ENCODE peak calls at places on chromosomes 13 and 19, in five cellular contexts. P is GM12878, L is A549, O is SK-N-SH, Q is K562. A is an unnamed sample.
A peak's percentile ranks its signal among the peaks of the same experiment; 100 is the strongest.

GRCh38 chr19:29702161-29702957 is 12.7 kb downstream of the C19orf12 start:
- DNase-seq in P (no peak), L (no peak), O (no peak), Q (no peak), A (no peak)

GRCh38 chr13:38180100-38180499 is 169.6 kb upstream of the UFM1 start:
- DNase-seq in P (no peak), L (no peak), O (no peak), Q (no peak), A (peak; percentile 2)

GRCh38 chr19:43901395-43902390 is 33.4 kb downstream of the ZNF45 start:
- DNase-seq in P (peak; percentile 61), L (peak; percentile 83), O (peak; percentile 78), Q (peak; percentile 77), A (peak; percentile 88)

GRCh38 chr13:102642475-102642874 is 45.7 kb downstream of the TPP2 start:
- DNase-seq in P (no peak), L (no peak), O (no peak), Q (no peak), A (no peak)

GRCh38 chr19:31448221-31448657 is 99.0 kb upstream of the TSHZ3 start:
- DNase-seq in P (no peak), L (peak; percentile 32), O (peak; percentile 36), Q (no peak), A (peak; percentile 89)

GRCh38 chr19:50205681-50206138 is 2.3 kb downstream of the MYH14 start:
- DNase-seq in P (no peak), L (no peak), O (no peak), Q (no peak), A (no peak)

GRCh38 chr19:39474139-39474620 is 6.5 kb upstream of the TIMM50 start:
- DNase-seq in P (no peak), L (peak; percentile 64), O (peak; percentile 91), Q (peak; percentile 74), A (peak; percentile 22)

GRCh38 chr19:36963262-36963661 is 47.1 kb downstream of the ZNF568 start:
- DNase-seq in P (no peak), L (no peak), O (peak; percentile 3), Q (no peak), A (no peak)

GRCh38 chr13:108120332-108120731 is 95.0 kb downstream of the LIG4 start:
- DNase-seq in P (no peak), L (no peak), O (no peak), Q (no peak), A (no peak)

GRCh38 chr13:95300625-95301134 is 571 bp downstream of the ABCC4 start:
- DNase-seq in P (no peak), L (peak; percentile 71), O (peak; percentile 75), Q (peak; percentile 71), A (peak; percentile 67)

GRCh38 chr13:41981961-41982723 is 21.2 kb upstream of the VWA8 start:
- DNase-seq in P (no peak), L (no peak), O (no peak), Q (peak; percentile 25), A (peak; percentile 37)

GRCh38 chr13:112233256-112233655 is 142.9 kb upstream of the SPACA7 start:
- DNase-seq in P (no peak), L (no peak), O (no peak), Q (no peak), A (no peak)

GRCh38 chr19:27750697-27751391 is 1462.1 kb downstream of the UQCRFS1 start:
- DNase-seq in P (no peak), L (no peak), O (no peak), Q (no peak), A (no peak)

GRCh38 chr19:10874019-10874418 is 2.7 kb downstream of the CARM1 start:
- DNase-seq in P (no peak), L (no peak), O (no peak), Q (no peak), A (no peak)

GRCh38 chr13:114017028-114017630 is 43.3 kb upstream of the C13orf46 start:
- DNase-seq in P (no peak), L (no peak), O (peak; percentile 59), Q (no peak), A (peak; percentile 42)

GRCh38 chr13:48181482-48182145 is 51.4 kb upstream of the ITM2B start:
- DNase-seq in P (no peak), L (no peak), O (no peak), Q (no peak), A (no peak)

GRCh38 chr13:45255253-45255987 is 54.6 kb upstream of the KCTD4 start:
- DNase-seq in P (no peak), L (no peak), O (no peak), Q (no peak), A (no peak)

GRCh38 chr13:84658881-84659661 is 776.8 kb upstream of the SLITRK1 start:
- DNase-seq in P (no peak), L (no peak), O (no peak), Q (no peak), A (peak; percentile 21)

GRCh38 chr13:30850204-30850866 is 55.7 kb upstream of the MEDAG start:
- DNase-seq in P (no peak), L (no peak), O (no peak), Q (no peak), A (no peak)

GRCh38 chr19:13430790-13431582 is 75.3 kb downstream of the CACNA1A start:
- DNase-seq in P (no peak), L (peak; percentile 43), O (peak; percentile 39), Q (peak; percentile 65), A (peak; percentile 42)

GRCh38 chr19:18800079-18800478 is 9.0 kb upstream of the COMP start:
- DNase-seq in P (no peak), L (no peak), O (no peak), Q (no peak), A (no peak)

GRCh38 chr19:57241181-57241580 is 749 bp downstream of the ZNF805 start:
- DNase-seq in P (no peak), L (peak; percentile 9), O (peak; percentile 26), Q (no peak), A (peak; percentile 37)

GRCh38 chr13:37270206-37271001 is 164.9 kb upstream of the CSNK1A1L start:
- DNase-seq in P (no peak), L (no peak), O (no peak), Q (no peak), A (peak; percentile 18)

GRCh38 chr13:98641075-98641474 is 64.2 kb upstream of the STK24 start:
- DNase-seq in P (no peak), L (no peak), O (no peak), Q (no peak), A (no peak)

GRCh38 chr19:34733266-34733825 is 697 bp upstream of the ZNF181 start:
- DNase-seq in P (no peak), L (no peak), O (peak; percentile 61), Q (peak; percentile 42), A (no peak)

GRCh38 chr19:281992-282391 is 9.2 kb downstream of the PLPP2 start:
- DNase-seq in P (no peak), L (no peak), O (no peak), Q (no peak), A (no peak)

GRCh38 chr13:41693434-41693833 is 236.1 kb downstream of the RGCC start:
- DNase-seq in P (no peak), L (no peak), O (no peak), Q (no peak), A (no peak)

GRCh38 chr13:62696490-62696889 is 1280.8 kb upstream of the PCDH20 start:
- DNase-seq in P (no peak), L (no peak), O (no peak), Q (no peak), A (no peak)

GRCh38 chr13:30908416-30908980 is 2.4 kb downstream of the MEDAG start:
- DNase-seq in P (no peak), L (no peak), O (peak; percentile 65), Q (no peak), A (peak; percentile 22)

GRCh38 chr19:6273701-6274601 is 5.8 kb downstream of the MLLT1 start:
- DNase-seq in P (no peak), L (no peak), O (peak; percentile 74), Q (peak; percentile 37), A (peak; percentile 88)

GRCh38 chr19:40936755-40937154 is 54.3 kb upstream of the CYP2B6 start:
- DNase-seq in P (no peak), L (no peak), O (no peak), Q (no peak), A (no peak)

GRCh38 chr19:38977445-38978314 is 2.1 kb upstream of the FBXO17 start:
- DNase-seq in P (peak; percentile 80), L (peak; percentile 33), O (no peak), Q (no peak), A (peak; percentile 50)

GRCh38 chr13:59442461-59442860 is 721.3 kb downstream of the DIAPH3 start:
- DNase-seq in P (no peak), L (no peak), O (peak; percentile 60), Q (no peak), A (no peak)

GRCh38 chr19:13024126-13024957 is 29.1 kb downstream of the NFIX start:
- DNase-seq in P (no peak), L (no peak), O (no peak), Q (no peak), A (peak; percentile 45)

GRCh38 chr19:17246681-17247425 is 1.1 kb upstream of the NR2F6 start:
- DNase-seq in P (no peak), L (peak; percentile 68), O (peak; percentile 88), Q (no peak), A (peak; percentile 23)

GRCh38 chr13:40024578-40024952 is 369.1 kb downstream of the COG6 start:
- DNase-seq in P (no peak), L (no peak), O (no peak), Q (no peak), A (no peak)

GRCh38 chr13:40026741-40027140 is 371.3 kb downstream of the COG6 start:
- DNase-seq in P (peak; percentile 62), L (no peak), O (no peak), Q (no peak), A (no peak)

GRCh38 chr13:40024962-40025714 is 369.7 kb downstream of the COG6 start:
- DNase-seq in P (no peak), L (no peak), O (peak; percentile 16), Q (no peak), A (no peak)

GRCh38 chr13:40028446-40028845 is 373.0 kb downstream of the COG6 start:
- DNase-seq in P (no peak), L (no peak), O (no peak), Q (no peak), A (no peak)

GRCh38 chr13:40026174-40026585 is 370.7 kb downstream of the COG6 start:
- DNase-seq in P (peak; percentile 100), L (no peak), O (no peak), Q (no peak), A (peak; percentile 11)
- TF ChIP-seq SMC3 in P (no peak), L (no peak), O (no peak), Q (no peak), A (no peak)

GRCh38 chr13:20652946-20653345 is 50.6 kb upstream of the IL17D start:
- DNase-seq in P (no peak), L (no peak), O (no peak), Q (no peak), A (no peak)
- TF ChIP-seq RCOR1 in P (no peak), L (no peak), O (no peak), Q (no peak), A (no peak)

GRCh38 chr19:9445037-9445436 is 9.7 kb upstream of the ZNF266 start:
- DNase-seq in P (no peak), L (no peak), O (no peak), Q (no peak), A (no peak)
- TF ChIP-seq SMC3 in P (no peak), L (no peak), O (no peak), Q (no peak), A (no peak)

GRCh38 chr13:61192826-61193225 is 222.8 kb downstream of the PCDH20 start:
- DNase-seq in P (no peak), L (no peak), O (no peak), Q (no peak), A (no peak)
- TF ChIP-seq RCOR1 in P (no peak), L (no peak), O (no peak), Q (no peak), A (no peak)